ENCODE peak calls at places on chromosomes 16 and 17, in eight cellular contexts. R is dorsolateral prefrontal cortex, W is brain microvascular endothelial cell, V is kidney, Q is heart right ventricle, X is tibial nerve, A is H9, S is progenitor cell of endocrine pancreas. C is an unnamed sample.

GRCh38 chr16:22683258-22683657 is 130.7 kb upstream of the HS3ST2 start:
- DNase-seq in R (no peak), W (no peak), V (no peak), Q (no peak), X (no peak), A (no peak), S (no peak), C (no peak)

GRCh38 chr17:66491213-66491612 is 188.8 kb downstream of the PRKCA start:
- DNase-seq in R (no peak), W (no peak), V (no peak), Q (no peak), X (no peak), A (no peak), S (no peak), C (no peak)

GRCh38 chr16:22674832-22675191 is 139.2 kb upstream of the HS3ST2 start:
- DNase-seq in R (no peak), W (no peak), V (no peak), Q (no peak), X (no peak), A (no peak), S (no peak), C (no peak)

GRCh38 chr16:82884320-82884898 is 257.6 kb downstream of the CDH13 start:
- DNase-seq in R (no peak), W (no peak), V (no peak), Q (no peak), X (no peak), A (no peak), S (no peak), C (no peak)

GRCh38 chr17:62648247-62648953 is 20.9 kb downstream of the MRC2 start:
- DNase-seq in R (no peak), W (no peak), V (no peak), Q (no peak), X (no peak), A (no peak), S (no peak), C (no peak)

GRCh38 chr17:40283662-40284061 is 4.0 kb upstream of the CDC6 start:
- DNase-seq in R (no peak), W (peak; percentile 72), V (no peak), Q (no peak), X (no peak), A (no peak), S (no peak), C (peak; percentile 95)

GRCh38 chr17:67262420-67262819 is 17.4 kb upstream of the HELZ start:
- DNase-seq in R (no peak), W (no peak), V (no peak), Q (no peak), X (no peak), A (peak; percentile 10), S (no peak), C (no peak)

GRCh38 chr17:59427996-59428395 is 96.5 kb downstream of the YPEL2 start:
- DNase-seq in R (no peak), W (no peak), V (no peak), Q (no peak), X (no peak), A (no peak), S (no peak), C (no peak)

DNA sequence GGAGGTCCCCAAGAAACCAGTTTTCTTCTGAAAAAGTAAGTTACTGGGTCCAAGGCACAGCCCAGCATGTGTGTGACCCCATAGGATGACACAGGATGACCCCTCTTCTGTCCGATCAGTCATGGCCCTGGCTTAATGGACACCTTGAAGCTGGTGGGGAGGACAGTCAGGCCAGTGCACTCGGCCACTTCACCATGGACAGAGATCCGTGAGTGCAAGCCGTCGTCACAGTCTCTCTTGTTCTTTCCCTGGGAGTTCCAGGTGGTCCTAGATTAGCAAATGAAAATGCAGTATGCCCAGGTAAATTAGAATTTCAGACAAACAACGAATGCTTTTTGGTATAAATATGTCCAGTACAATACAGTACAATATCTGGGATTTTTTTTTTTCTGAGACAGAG is 1.4 kb upstream of the RNF222 start:
- DNase-seq in R (no peak), W (no peak), V (no peak), Q (no peak), X (no peak), A (no peak), S (no peak), C (no peak)
- TF ChIP-seq CTCF in R (no peak), W (no peak), V (no peak), Q (no peak), X (no peak), A (no peak), S (no peak), C (no peak)

GRCh38 chr17:45975640-45976295 is 23.3 kb upstream of the STH start:
- DNase-seq in R (no peak), W (no peak), V (peak; percentile 34), Q (no peak), X (no peak), A (no peak), S (no peak), C (no peak)
- TF ChIP-seq CTCF in R (no peak), W (no peak), V (no peak), Q (no peak), X (no peak), A (no peak), S (no peak), C (no peak)

GRCh38 chr17:34356194-34356593 is at the start of gene CCL13:
- DNase-seq in R (no peak), W (no peak), V (no peak), Q (no peak), X (peak; percentile 15), A (no peak), S (no peak), C (no peak)

GRCh38 chr17:34347063-34347462 is 9.2 kb upstream of the CCL13 start:
- DNase-seq in R (no peak), W (no peak), V (no peak), Q (no peak), X (no peak), A (no peak), S (no peak), C (no peak)

GRCh38 chr17:34349748-34350147 is 6.5 kb upstream of the CCL13 start:
- DNase-seq in R (no peak), W (no peak), V (no peak), Q (no peak), X (no peak), A (no peak), S (no peak), C (no peak)

GRCh38 chr17:34354637-34355036 is 1.6 kb upstream of the CCL13 start:
- DNase-seq in R (no peak), W (no peak), V (no peak), Q (no peak), X (no peak), A (no peak), S (no peak), C (peak; percentile 28)

GRCh38 chr17:34351041-34351575 is 5.2 kb upstream of the CCL13 start:
- DNase-seq in R (no peak), W (no peak), V (no peak), Q (no peak), X (no peak), A (no peak), S (no peak), C (no peak)
- TF ChIP-seq CTCF in R (no peak), W (no peak), V (no peak), Q (no peak), X (no peak), A (no peak), S (no peak), C (no peak)

DNA sequence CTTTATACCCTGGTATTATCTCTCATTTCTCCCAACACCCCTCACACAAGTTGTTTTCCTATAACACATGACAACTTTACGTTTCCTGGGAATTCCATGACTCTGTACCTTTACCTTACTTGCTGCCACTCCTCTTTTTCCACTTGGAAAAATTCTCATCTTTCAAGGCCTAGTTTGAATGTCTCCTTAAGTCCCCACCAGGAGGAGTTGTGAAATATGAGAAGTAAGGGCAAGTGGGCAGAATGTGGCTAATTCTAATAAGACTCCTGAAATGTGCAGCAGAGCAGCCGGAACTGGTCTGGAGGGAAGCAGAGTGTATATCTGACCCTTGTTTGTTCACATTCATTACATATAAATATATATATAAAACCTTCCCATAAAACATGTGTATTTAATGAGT is 39.7 kb downstream of the BRCA1 start:
- DNase-seq in R (no peak), W (no peak), V (no peak), Q (no peak), X (no peak), A (no peak), S (no peak), C (peak; percentile 3)
- TF ChIP-seq CTCF in R (no peak), W (peak; percentile 21), V (no peak), Q (no peak), X (no peak), A (no peak), S (no peak), C (peak; percentile 35)

DNA sequence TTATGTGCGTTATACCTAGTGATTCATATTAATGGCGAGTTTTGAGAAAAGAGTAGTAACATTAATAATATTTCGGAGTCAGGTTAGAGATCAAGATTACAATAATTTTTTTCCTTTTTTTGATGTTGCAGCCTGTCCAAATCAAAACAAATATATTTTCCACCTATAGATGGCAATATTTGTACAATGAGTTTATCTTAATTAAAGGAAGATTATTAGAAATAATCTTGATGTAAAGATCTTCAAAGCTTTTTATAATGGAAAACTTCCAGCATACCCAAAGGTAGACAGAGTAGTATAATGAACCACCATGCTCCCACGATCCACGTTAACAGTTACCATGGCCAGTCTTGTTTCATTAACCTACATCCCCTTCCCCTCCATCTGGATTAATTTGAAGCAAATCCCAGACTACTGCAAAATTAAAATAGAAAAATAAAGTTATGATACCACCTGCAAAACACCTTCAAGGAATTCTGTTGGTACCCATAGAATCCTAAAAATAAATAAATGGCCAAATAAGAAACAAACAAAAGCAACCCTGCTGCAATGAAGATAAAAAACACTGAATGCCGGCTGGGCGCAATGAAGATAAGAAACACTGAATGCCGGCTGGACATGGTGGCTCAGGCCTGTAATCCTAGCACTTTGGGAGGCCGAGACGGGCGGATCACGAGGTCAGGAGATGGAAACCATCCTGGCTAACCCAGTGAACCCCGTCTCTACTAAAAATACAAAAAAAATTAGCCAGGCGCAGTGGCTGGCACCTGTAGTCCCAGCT is 46.5 kb upstream of the GINS3 start:
- DNase-seq in R (no peak), W (no peak), V (no peak), Q (no peak), X (no peak), A (no peak), S (no peak), C (no peak)
- TF ChIP-seq CTCF in R (no peak), W (no peak), V (no peak), Q (peak; percentile 58), X (no peak), A (no peak), S (no peak), C (peak; percentile 70)

C was measured in HFFc6.